ENCODE peak calls at places on chromosomes 6 and 20, in five cellular contexts. One of them, this sample, is unnamed.

GRCh38 chr20:54122189-54122588 is 51.6 kb downstream of the CYP24A1 start:
- DNase-seq in left lung: no peak
- DNase-seq in choroid plexus epithelial cell: peak
- DNase-seq in cardiac muscle cell: peak
- DNase-seq in ascending aorta: no peak
- DNase-seq in this sample: no peak

GRCh38 chr6:136549359-136550044 is 720 bp downstream of the MAP7 start:
- DNase-seq in ascending aorta: no peak
- DNase-seq in choroid plexus epithelial cell: no peak
- DNase-seq in left lung: peak
- DNase-seq in cardiac muscle cell: no peak
- DNase-seq in this sample: peak

GRCh38 chr6:54198134-54198533 is 86.9 kb downstream of the MLIP start:
- DNase-seq in choroid plexus epithelial cell: peak
- DNase-seq in ascending aorta: no peak
- DNase-seq in cardiac muscle cell: peak
- DNase-seq in left lung: no peak
- DNase-seq in this sample: no peak

GRCh38 chr6:14713008-14713452 is 532.8 kb upstream of the JARID2 start:
- DNase-seq in ascending aorta: no peak
- DNase-seq in cardiac muscle cell: peak
- DNase-seq in left lung: no peak
- DNase-seq in choroid plexus epithelial cell: peak
- DNase-seq in this sample: no peak

GRCh38 chr20:1467355-1468116 is 887 bp upstream of the NSFL1C start:
- DNase-seq in left lung: no peak
- DNase-seq in cardiac muscle cell: no peak
- DNase-seq in choroid plexus epithelial cell: no peak
- DNase-seq in ascending aorta: no peak
- DNase-seq in this sample: no peak

GRCh38 chr6:148831531-148831930 is 84.7 kb downstream of the UST start:
- DNase-seq in cardiac muscle cell: peak
- DNase-seq in choroid plexus epithelial cell: peak
- DNase-seq in left lung: no peak
- DNase-seq in ascending aorta: no peak
- DNase-seq in this sample: no peak

GRCh38 chr6:113909224-113909856 is 52.2 kb downstream of the MARCKS start:
- DNase-seq in choroid plexus epithelial cell: peak
- DNase-seq in ascending aorta: no peak
- DNase-seq in cardiac muscle cell: peak
- DNase-seq in left lung: no peak
- DNase-seq in this sample: no peak

GRCh38 chr6:160278786-160279310 is 20.2 kb upstream of the SLC22A2 start:
- DNase-seq in ascending aorta: no peak
- DNase-seq in cardiac muscle cell: peak
- DNase-seq in choroid plexus epithelial cell: no peak
- DNase-seq in left lung: no peak
- DNase-seq in this sample: no peak

GRCh38 chr6:139457482-139457881 is 83.0 kb upstream of the CITED2 start:
- DNase-seq in cardiac muscle cell: no peak
- DNase-seq in choroid plexus epithelial cell: no peak
- DNase-seq in left lung: no peak
- DNase-seq in ascending aorta: no peak
- DNase-seq in this sample: no peak

GRCh38 chr6:140460267-140460666 is 1085.8 kb upstream of the CITED2 start:
- DNase-seq in ascending aorta: no peak
- DNase-seq in choroid plexus epithelial cell: no peak
- DNase-seq in left lung: no peak
- DNase-seq in cardiac muscle cell: no peak
- DNase-seq in this sample: no peak

GRCh38 chr6:109660526-109660925 is 30.5 kb downstream of the AK9 start:
- DNase-seq in cardiac muscle cell: no peak
- DNase-seq in ascending aorta: no peak
- DNase-seq in left lung: no peak
- DNase-seq in choroid plexus epithelial cell: no peak
- DNase-seq in this sample: no peak

GRCh38 chr6:6315660-6316059 is 4.8 kb downstream of the F13A1 start:
- DNase-seq in left lung: no peak
- DNase-seq in cardiac muscle cell: peak
- DNase-seq in choroid plexus epithelial cell: peak
- DNase-seq in ascending aorta: no peak
- DNase-seq in this sample: peak

GRCh38 chr20:63124092-63124781 is 91.7 kb downstream of the YTHDF1 start:
- DNase-seq in choroid plexus epithelial cell: no peak
- DNase-seq in ascending aorta: no peak
- DNase-seq in left lung: peak
- DNase-seq in cardiac muscle cell: peak
- DNase-seq in this sample: no peak

GRCh38 chr6:70566751-70567382 is at the start of gene SDHAF4:
- DNase-seq in ascending aorta: peak
- DNase-seq in choroid plexus epithelial cell: peak
- DNase-seq in cardiac muscle cell: peak
- DNase-seq in left lung: peak
- DNase-seq in this sample: peak

GRCh38 chr20:2065111-2065510 is 36.5 kb upstream of the STK35 start:
- DNase-seq in left lung: no peak
- DNase-seq in ascending aorta: no peak
- DNase-seq in choroid plexus epithelial cell: no peak
- DNase-seq in cardiac muscle cell: no peak
- DNase-seq in this sample: no peak

GRCh38 chr6:15430947-15431405 is 185.1 kb downstream of the JARID2 start:
- DNase-seq in left lung: no peak
- DNase-seq in ascending aorta: no peak
- DNase-seq in choroid plexus epithelial cell: peak
- DNase-seq in cardiac muscle cell: peak
- DNase-seq in this sample: no peak

GRCh38 chr6:31001489-31001888 is 8.8 kb upstream of the MUC22 start:
- DNase-seq in cardiac muscle cell: no peak
- DNase-seq in choroid plexus epithelial cell: no peak
- DNase-seq in ascending aorta: no peak
- DNase-seq in left lung: no peak
- DNase-seq in this sample: no peak
- TF ChIP-seq CTCF in cardiac muscle cell: no peak
- TF ChIP-seq CTCF in choroid plexus epithelial cell: no peak
- TF ChIP-seq CTCF in ascending aorta: no peak
- TF ChIP-seq CTCF in left lung: no peak
- TF ChIP-seq CTCF in this sample: no peak

DNA sequence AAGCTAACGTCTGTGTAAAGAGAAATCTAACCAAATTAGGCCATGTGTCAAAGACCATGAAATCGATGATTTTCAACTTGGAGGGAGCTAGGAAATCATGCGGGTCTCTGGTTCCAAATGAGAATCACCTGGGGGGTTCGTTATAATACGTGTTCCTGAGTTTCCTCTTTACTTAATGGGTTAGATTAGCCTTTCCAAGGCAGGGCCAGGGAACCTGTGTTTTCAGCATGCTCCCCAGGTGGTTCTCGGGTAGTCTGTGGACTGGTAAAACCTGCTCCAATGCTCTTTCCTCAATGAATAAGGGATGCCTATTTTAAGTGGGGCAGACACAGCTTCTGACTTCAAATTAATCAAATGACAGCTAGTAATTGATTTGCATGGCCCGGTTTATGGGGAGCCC is 965 bp upstream of the HLA-DOA start:
- DNase-seq in cardiac muscle cell: no peak
- DNase-seq in choroid plexus epithelial cell: no peak
- DNase-seq in left lung: no peak
- DNase-seq in ascending aorta: no peak
- DNase-seq in this sample: no peak
- TF ChIP-seq CTCF in cardiac muscle cell: no peak
- TF ChIP-seq CTCF in choroid plexus epithelial cell: no peak
- TF ChIP-seq CTCF in left lung: no peak
- TF ChIP-seq CTCF in ascending aorta: no peak
- TF ChIP-seq CTCF in this sample: no peak

GRCh38 chr20:22974354-22974753 is 60.8 kb upstream of the SSTR4 start:
- DNase-seq in cardiac muscle cell: peak
- DNase-seq in left lung: no peak
- DNase-seq in choroid plexus epithelial cell: peak
- DNase-seq in ascending aorta: no peak
- DNase-seq in this sample: no peak
- TF ChIP-seq CTCF in cardiac muscle cell: peak
- TF ChIP-seq CTCF in left lung: no peak
- TF ChIP-seq CTCF in choroid plexus epithelial cell: peak
- TF ChIP-seq CTCF in ascending aorta: peak
- TF ChIP-seq CTCF in this sample: peak

GRCh38 chr20:50153500-50154377 is at the start of gene PEDS1:
- DNase-seq in cardiac muscle cell: peak
- DNase-seq in ascending aorta: peak
- DNase-seq in left lung: peak
- DNase-seq in choroid plexus epithelial cell: peak
- DNase-seq in this sample: peak
- TF ChIP-seq CTCF in cardiac muscle cell: no peak
- TF ChIP-seq CTCF in ascending aorta: no peak
- TF ChIP-seq CTCF in left lung: no peak
- TF ChIP-seq CTCF in choroid plexus epithelial cell: no peak
- TF ChIP-seq CTCF in this sample: peak

DNA sequence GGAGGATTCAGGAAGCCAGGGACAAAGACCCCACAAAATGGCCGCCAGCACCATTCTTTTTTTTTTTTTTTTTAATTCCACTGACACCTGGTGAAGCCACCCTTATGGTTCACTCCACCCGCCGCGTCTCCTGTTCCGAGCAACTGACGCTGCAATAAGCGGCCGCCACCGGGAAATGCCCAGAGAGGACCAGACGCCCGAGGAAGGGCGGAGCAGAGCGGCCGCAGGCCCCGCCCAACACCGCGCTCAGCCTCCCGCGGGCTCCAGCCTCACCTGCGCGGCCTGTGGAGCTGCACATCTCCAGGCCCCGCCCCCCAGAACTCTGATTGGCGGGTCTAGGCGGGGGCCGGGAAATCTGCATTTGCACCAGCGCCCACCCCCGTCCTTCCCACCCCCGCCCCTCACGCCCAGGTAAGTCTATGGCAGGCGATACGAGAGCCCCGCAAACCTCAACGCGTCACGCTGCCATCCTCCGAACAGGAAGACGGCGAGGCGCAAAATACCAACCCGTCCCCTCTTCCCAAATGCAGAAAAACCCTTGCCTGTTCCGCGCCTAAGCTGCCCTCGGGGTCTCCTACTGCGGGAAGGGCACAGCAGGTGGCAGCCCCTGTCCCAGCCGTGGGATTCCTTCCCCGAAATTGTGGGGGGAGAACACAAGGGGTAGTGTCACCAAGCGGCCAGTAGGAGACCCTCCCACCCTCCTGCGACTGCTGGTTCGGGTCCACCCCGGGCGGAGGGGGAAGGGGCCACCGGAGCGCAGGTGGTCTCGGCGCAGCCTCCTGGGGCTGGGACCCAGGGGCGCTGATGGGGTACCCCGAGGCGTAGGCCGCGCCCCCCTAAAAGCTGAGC is 948 bp downstream of the ATP9A start:
- DNase-seq in ascending aorta: peak
- DNase-seq in cardiac muscle cell: peak
- DNase-seq in choroid plexus epithelial cell: no peak
- DNase-seq in left lung: peak
- DNase-seq in this sample: peak
- TF ChIP-seq CTCF in ascending aorta: peak
- TF ChIP-seq CTCF in cardiac muscle cell: peak
- TF ChIP-seq CTCF in choroid plexus epithelial cell: peak
- TF ChIP-seq CTCF in left lung: no peak
- TF ChIP-seq CTCF in this sample: peak

This sample was measured in progenitor cell of endocrine pancreas.